ENCODE peak calls at places on chromosomes 2 and 18, in four cellular contexts. One of them, this sample, is unnamed.

GRCh38 chr2:126448611-126449010 is 207.3 kb upstream of the GYPC start:
- DNase-seq in A549: no peak
- DNase-seq in suprapubic skin: no peak
- DNase-seq in H1: no peak
- DNase-seq in this sample: no peak

GRCh38 chr2:154623819-154624218 is 74.7 kb upstream of the KCNJ3 start:
- DNase-seq in A549: peak; percentile 1
- DNase-seq in suprapubic skin: no peak
- DNase-seq in H1: no peak
- DNase-seq in this sample: no peak

GRCh38 chr2:31231571-31232287 is 2.2 kb upstream of the EHD3 start:
- DNase-seq in A549: no peak
- DNase-seq in suprapubic skin: no peak
- DNase-seq in H1: no peak
- DNase-seq in this sample: no peak

GRCh38 chr2:7510353-7510752 is 593.1 kb downstream of the RNF144A start:
- DNase-seq in A549: no peak
- DNase-seq in suprapubic skin: no peak
- DNase-seq in H1: no peak
- DNase-seq in this sample: no peak

GRCh38 chr2:209253544-209253943 is 170.3 kb upstream of the MAP2 start:
- DNase-seq in A549: no peak
- DNase-seq in suprapubic skin: no peak
- DNase-seq in H1: no peak
- DNase-seq in this sample: no peak

GRCh38 chr2:71226391-71226964 is 425 bp downstream of the PAIP2B start:
- DNase-seq in A549: no peak
- DNase-seq in suprapubic skin: peak; percentile 81
- DNase-seq in H1: peak; percentile 65
- DNase-seq in this sample: peak; percentile 70

GRCh38 chr2:14524041-14524802 is 108.3 kb upstream of the LRATD1 start:
- DNase-seq in A549: no peak
- DNase-seq in suprapubic skin: no peak
- DNase-seq in H1: no peak
- DNase-seq in this sample: no peak

GRCh38 chr2:123532126-123532525 is 493.0 kb upstream of the CNTNAP5 start:
- DNase-seq in A549: no peak
- DNase-seq in suprapubic skin: no peak
- DNase-seq in H1: no peak
- DNase-seq in this sample: no peak

GRCh38 chr2:180322781-180323180 is 315.7 kb upstream of the CWC22 start:
- DNase-seq in A549: no peak
- DNase-seq in suprapubic skin: no peak
- DNase-seq in H1: no peak
- DNase-seq in this sample: no peak

GRCh38 chr2:58448065-58448507 is 207.0 kb upstream of the FANCL start:
- DNase-seq in A549: peak; percentile 53
- DNase-seq in suprapubic skin: no peak
- DNase-seq in H1: peak; percentile 82
- DNase-seq in this sample: peak; percentile 37

GRCh38 chr2:11099122-11100065 is 55.9 kb upstream of the SLC66A3 start:
- DNase-seq in A549: no peak
- DNase-seq in suprapubic skin: peak; percentile 50
- DNase-seq in H1: no peak
- DNase-seq in this sample: no peak

GRCh38 chr2:12057436-12058166 is 311.2 kb downstream of the LPIN1 start:
- DNase-seq in A549: no peak
- DNase-seq in suprapubic skin: no peak
- DNase-seq in H1: no peak
- DNase-seq in this sample: no peak

GRCh38 chr18:8391068-8391467 is 218.2 kb upstream of the RAB12 start:
- DNase-seq in A549: no peak
- DNase-seq in suprapubic skin: no peak
- DNase-seq in H1: no peak
- DNase-seq in this sample: no peak

GRCh38 chr2:16900405-16901025 is 234.9 kb upstream of the CYRIA start:
- DNase-seq in A549: no peak
- DNase-seq in suprapubic skin: no peak
- DNase-seq in H1: peak; percentile 63
- DNase-seq in this sample: no peak
- TF ChIP-seq CTCF in A549: peak; percentile 49
- TF ChIP-seq CTCF in suprapubic skin: peak; percentile 42
- TF ChIP-seq CTCF in H1: peak; percentile 94
- TF ChIP-seq CTCF in this sample: no peak

DNA sequence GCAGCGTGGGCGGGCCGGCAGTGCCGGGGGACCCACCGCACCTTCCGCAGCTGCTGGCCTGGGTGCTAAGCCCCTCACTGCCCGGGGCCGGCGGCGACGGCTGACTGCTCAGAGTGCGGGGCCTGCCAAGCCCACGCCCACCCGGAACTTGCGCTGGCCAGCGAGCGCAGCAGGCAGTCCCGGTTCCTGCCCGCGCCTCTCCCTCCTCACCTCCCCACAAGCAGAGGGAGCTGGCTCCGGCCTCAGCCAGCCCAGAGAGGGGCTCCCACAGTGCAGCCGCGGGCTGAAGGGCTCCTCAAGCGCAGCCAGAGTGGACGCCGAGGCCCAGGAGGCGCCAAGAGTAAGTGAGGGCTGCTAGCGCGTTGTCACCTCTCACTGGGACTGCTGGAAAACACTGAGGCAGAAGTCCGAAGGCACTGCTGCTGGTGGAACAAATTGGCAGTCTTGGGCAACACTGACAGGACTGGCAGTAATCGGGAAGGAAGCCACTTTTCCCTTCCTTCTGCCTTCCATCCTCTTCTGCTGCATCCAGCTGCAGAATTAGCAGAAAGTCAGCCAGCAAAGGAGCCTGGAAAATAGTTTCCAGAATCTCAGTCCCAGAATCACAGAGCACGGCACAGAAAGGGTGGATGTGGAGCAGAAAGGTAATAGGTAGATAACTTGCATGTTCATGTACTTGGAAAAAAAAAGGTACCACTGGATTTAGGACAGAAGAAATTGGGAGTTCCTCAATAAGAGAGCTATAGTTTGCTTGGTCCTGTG is 179.4 kb upstream of the FN1 start:
- DNase-seq in A549: no peak
- DNase-seq in suprapubic skin: no peak
- DNase-seq in H1: no peak
- DNase-seq in this sample: no peak
- H3K4me1 ChIP-seq in A549: peaks cover 37% of the 10 kb centered on the region
- H3K4me1 ChIP-seq in suprapubic skin: peaks cover 4% of the 10 kb centered on the region
- H3K4me1 ChIP-seq in H1: peaks cover 3% of the 10 kb centered on the region
- H3K4me1 ChIP-seq in this sample: peaks cover 2% of the 10 kb centered on the region

DNA sequence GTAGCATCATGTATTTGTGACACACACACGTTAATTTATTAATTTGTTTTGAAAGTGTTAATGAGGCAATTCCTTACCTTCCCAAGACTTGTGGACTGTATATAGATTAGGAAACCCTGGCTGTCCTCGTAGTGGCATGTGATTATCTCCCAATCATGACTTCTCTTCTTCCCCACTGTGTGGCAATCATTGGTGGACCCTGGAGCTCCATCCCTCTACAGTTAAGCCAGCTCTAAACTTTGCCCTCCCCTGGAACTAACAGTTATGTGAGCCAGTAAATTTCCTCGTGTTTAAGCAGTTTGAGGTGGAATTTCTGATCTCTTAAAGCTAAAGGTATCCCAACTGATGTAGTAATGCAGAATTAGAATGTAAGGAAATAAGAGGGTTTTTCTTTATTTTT is 22.0 kb downstream of the GALNT1 start:
- DNase-seq in A549: no peak
- DNase-seq in suprapubic skin: no peak
- DNase-seq in H1: no peak
- DNase-seq in this sample: no peak
- TF ChIP-seq EP300 in A549: no peak
- TF ChIP-seq EP300 in suprapubic skin: no peak
- TF ChIP-seq EP300 in H1: no peak
- TF ChIP-seq EP300 in this sample: no peak

DNA sequence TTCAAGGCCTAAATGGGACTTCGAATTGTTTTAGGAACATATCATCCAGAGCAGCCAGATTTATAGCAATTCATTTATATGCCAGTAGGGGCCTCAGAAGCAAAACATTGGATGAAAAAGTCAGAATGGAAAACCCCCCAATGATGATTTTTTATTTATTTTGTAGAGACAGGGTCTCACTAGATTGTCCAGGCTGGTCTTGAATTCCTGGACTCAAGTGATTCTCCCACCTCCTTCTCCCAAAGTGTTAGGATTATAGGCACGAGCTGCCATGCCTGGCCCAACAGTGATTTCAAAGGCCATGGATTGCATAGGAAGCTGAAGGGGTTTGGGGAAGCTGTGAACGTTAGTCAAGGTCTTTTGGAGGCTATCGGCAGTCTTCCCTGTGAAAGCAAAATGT is 21.9 kb upstream of the MCFD2 start:
- DNase-seq in A549: peak; percentile 65
- DNase-seq in suprapubic skin: no peak
- DNase-seq in H1: no peak
- DNase-seq in this sample: no peak
- TF ChIP-seq CTCF in A549: peak; percentile 43
- TF ChIP-seq CTCF in suprapubic skin: peak; percentile 31
- TF ChIP-seq CTCF in H1: no peak
- TF ChIP-seq CTCF in this sample: peak; percentile 11

DNA sequence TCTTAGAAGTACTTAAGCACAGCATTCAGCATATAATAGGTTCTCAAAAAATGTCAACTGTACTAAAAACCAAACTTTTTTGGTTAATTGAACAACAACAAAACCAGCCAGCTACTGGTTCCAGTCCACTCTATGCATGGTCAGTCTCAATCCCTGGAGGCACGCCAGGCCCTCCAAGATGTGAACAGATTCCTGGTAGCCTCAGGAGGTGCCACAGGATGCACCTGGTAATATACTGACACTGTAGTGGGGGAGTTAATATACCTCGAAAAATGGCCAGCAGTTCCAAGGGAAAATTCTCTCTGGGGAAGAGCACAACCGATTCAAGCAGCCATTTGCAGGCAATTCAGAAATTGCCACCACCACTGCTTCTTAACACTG is 3.6 kb downstream of the MGAT4A start:
- DNase-seq in A549: no peak
- DNase-seq in suprapubic skin: no peak
- DNase-seq in H1: no peak
- DNase-seq in this sample: peak; percentile 21
- H3K4me1 ChIP-seq in A549: peaks cover 5% of the 10 kb centered on the region
- H3K4me1 ChIP-seq in suprapubic skin: peaks cover 42% of the 10 kb centered on the region
- H3K4me1 ChIP-seq in H1: peaks cover 5% of the 10 kb centered on the region
- H3K4me1 ChIP-seq in this sample: no peaks in the 10 kb centered on the region

GRCh38 chr18:12119358-12119757 is 25.7 kb downstream of the ANKRD62 start:
- DNase-seq in A549: no peak
- DNase-seq in suprapubic skin: no peak
- DNase-seq in H1: no peak
- DNase-seq in this sample: no peak

GRCh38 chr18:12109836-12110235 is 16.2 kb downstream of the ANKRD62 start:
- DNase-seq in A549: no peak
- DNase-seq in suprapubic skin: no peak
- DNase-seq in H1: no peak
- DNase-seq in this sample: no peak

GRCh38 chr18:12113999-12114646 is 20.5 kb downstream of the ANKRD62 start:
- DNase-seq in A549: no peak
- DNase-seq in suprapubic skin: no peak
- DNase-seq in H1: no peak
- DNase-seq in this sample: no peak
- TF ChIP-seq EP300 in A549: no peak
- TF ChIP-seq EP300 in suprapubic skin: no peak
- TF ChIP-seq EP300 in H1: no peak
- TF ChIP-seq EP300 in this sample: no peak

DNA sequence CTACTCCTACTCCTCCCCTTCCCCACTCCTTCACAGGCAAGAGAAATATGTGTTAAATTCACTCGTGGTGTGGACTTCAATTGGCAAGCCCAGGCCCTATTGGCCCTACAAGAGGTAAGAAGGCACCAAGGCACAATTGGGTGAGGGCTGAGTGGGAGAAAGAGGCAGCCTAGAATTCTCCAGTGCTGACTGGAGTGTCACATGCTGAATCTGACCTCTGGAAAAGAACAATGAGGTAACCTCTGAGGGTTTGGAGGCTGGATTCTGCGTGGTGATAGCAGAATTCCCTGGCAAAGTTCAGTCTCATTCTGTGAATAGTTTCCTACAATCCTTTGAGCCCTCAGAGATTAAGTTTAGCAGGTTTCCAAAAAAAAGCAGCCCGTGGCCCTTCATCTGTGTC is 6.9 kb downstream of the CENPA start:
- DNase-seq in A549: no peak
- DNase-seq in suprapubic skin: no peak
- DNase-seq in H1: no peak
- DNase-seq in this sample: no peak
- TF ChIP-seq CTCF in A549: no peak
- TF ChIP-seq CTCF in suprapubic skin: no peak
- TF ChIP-seq CTCF in H1: no peak
- TF ChIP-seq CTCF in this sample: no peak

GRCh38 chr2:144454466-144455287 is 65.2 kb downstream of the ZEB2 start:
- DNase-seq in A549: no peak
- DNase-seq in suprapubic skin: no peak
- DNase-seq in H1: no peak
- DNase-seq in this sample: no peak
- H3K4me1 ChIP-seq in A549: peaks cover 37% of the 10 kb centered on the region
- H3K4me1 ChIP-seq in suprapubic skin: peaks cover 54% of the 10 kb centered on the region
- H3K4me1 ChIP-seq in H1: no peaks in the 10 kb centered on the region
- H3K4me1 ChIP-seq in this sample: peaks cover 9% of the 10 kb centered on the region

GRCh38 chr2:189086710-189087109 is 92.9 kb downstream of the COL5A2 start:
- DNase-seq in A549: no peak
- DNase-seq in suprapubic skin: no peak
- DNase-seq in H1: no peak
- DNase-seq in this sample: no peak

GRCh38 chr2:189083088-189083487 is 96.5 kb downstream of the COL5A2 start:
- DNase-seq in A549: no peak
- DNase-seq in suprapubic skin: no peak
- DNase-seq in H1: no peak
- DNase-seq in this sample: no peak

GRCh38 chr2:189082576-189082975 is 97.0 kb downstream of the COL5A2 start:
- DNase-seq in A549: no peak
- DNase-seq in suprapubic skin: no peak
- DNase-seq in H1: no peak
- DNase-seq in this sample: no peak
- TF ChIP-seq EP300 in A549: no peak
- TF ChIP-seq EP300 in suprapubic skin: no peak
- TF ChIP-seq EP300 in H1: no peak
- TF ChIP-seq EP300 in this sample: no peak